ENCODE peak calls at places on chromosome 18, in eight cellular contexts. Z, Q, J, D, M, N, G and U are unnamed samples.

GRCh38 chr18:40414155-40414754 is 1540.8 kb upstream of the PIK3C3 start:
- DNase-seq in M (peak; percentile 60), Z (peak; percentile 36), D (peak; percentile 55), G (no peak), J (no peak), Q (no peak), N (no peak), U (no peak)

GRCh38 chr18:44793186-44793585 is 112.5 kb downstream of the SETBP1 start:
- DNase-seq in Z (no peak), G (no peak), D (no peak), N (no peak), M (no peak), Q (no peak), J (no peak), U (no peak)

GRCh38 chr18:75205760-75206109 is 3.2 kb downstream of the PTGR3 start:
- DNase-seq in M (peak; percentile 72), N (no peak), G (no peak), D (no peak), Q (no peak), J (no peak), Z (no peak), U (no peak)

GRCh38 chr18:69725009-69725408 is 222.7 kb downstream of the CD226 start:
- DNase-seq in G (no peak), N (no peak), J (no peak), M (peak; percentile 14), Q (no peak), D (no peak), Z (no peak), U (no peak)

GRCh38 chr18:23982154-23983071 is 32.1 kb upstream of the TTC39C start:
- DNase-seq in G (no peak), J (no peak), Z (peak; percentile 49), Q (no peak), M (peak; percentile 76), N (no peak), D (peak; percentile 24), U (peak; percentile 32)

GRCh38 chr18:295756-296155 is 27.9 kb upstream of the THOC1 start:
- DNase-seq in J (no peak), Q (no peak), N (no peak), Z (no peak), M (no peak), G (no peak), D (peak; percentile 63), U (peak; percentile 81)

GRCh38 chr18:70621710-70622109 is 332.9 kb downstream of the SOCS6 start:
- DNase-seq in Z (no peak), G (no peak), J (no peak), M (no peak), Q (no peak), D (no peak), N (no peak), U (no peak)

GRCh38 chr18:55252053-55252675 is 292.9 kb upstream of the CCDC68 start:
- DNase-seq in D (peak; percentile 37), M (no peak), Z (no peak), G (no peak), N (no peak), J (no peak), Q (no peak), U (no peak)

GRCh38 chr18:3773303-3773702 is 323.3 kb downstream of the TGIF1 start:
- DNase-seq in Z (peak; percentile 57), J (no peak), N (no peak), M (peak; percentile 66), G (no peak), Q (no peak), D (peak; percentile 2), U (no peak)

GRCh38 chr18:74315464-74316256 is at the start of gene C18orf63:
- DNase-seq in M (no peak), D (no peak), N (no peak), Z (no peak), G (no peak), J (no peak), Q (no peak), U (no peak)

GRCh38 chr18:9741821-9742541 is 33.9 kb downstream of the RAB31 start:
- DNase-seq in D (peak; percentile 86), J (no peak), N (peak; percentile 29), M (no peak), G (no peak), Q (no peak), Z (peak; percentile 20), U (peak; percentile 38)

GRCh38 chr18:48396561-48396960 is 12.6 kb downstream of the ZBTB7C start:
- DNase-seq in G (no peak), Q (no peak), N (no peak), M (no peak), Z (no peak), J (no peak), D (no peak), U (no peak)

GRCh38 chr18:78241535-78242306 is 737.9 kb upstream of the SALL3 start:
- DNase-seq in G (no peak), N (no peak), J (no peak), D (no peak), Z (no peak), Q (no peak), M (no peak), U (no peak)

GRCh38 chr18:59820663-59821062 is 79.1 kb upstream of the PMAIP1 start:
- DNase-seq in M (peak; percentile 36), Q (no peak), G (no peak), N (no peak), Z (no peak), J (no peak), D (peak; percentile 82), U (no peak)

GRCh38 chr18:79798999-79799370 is 1.2 kb downstream of the KCNG2 start:
- DNase-seq in Z (no peak), M (peak; percentile 24), D (no peak), Q (no peak), G (no peak), N (no peak), J (no peak), U (no peak)
- TF ChIP-seq EZH2 in Z (no peak), M (peak; percentile 38), D (no peak), Q (no peak), G (peak; percentile 36), N (no peak), J (no peak), U (peak; percentile 55)

DNA sequence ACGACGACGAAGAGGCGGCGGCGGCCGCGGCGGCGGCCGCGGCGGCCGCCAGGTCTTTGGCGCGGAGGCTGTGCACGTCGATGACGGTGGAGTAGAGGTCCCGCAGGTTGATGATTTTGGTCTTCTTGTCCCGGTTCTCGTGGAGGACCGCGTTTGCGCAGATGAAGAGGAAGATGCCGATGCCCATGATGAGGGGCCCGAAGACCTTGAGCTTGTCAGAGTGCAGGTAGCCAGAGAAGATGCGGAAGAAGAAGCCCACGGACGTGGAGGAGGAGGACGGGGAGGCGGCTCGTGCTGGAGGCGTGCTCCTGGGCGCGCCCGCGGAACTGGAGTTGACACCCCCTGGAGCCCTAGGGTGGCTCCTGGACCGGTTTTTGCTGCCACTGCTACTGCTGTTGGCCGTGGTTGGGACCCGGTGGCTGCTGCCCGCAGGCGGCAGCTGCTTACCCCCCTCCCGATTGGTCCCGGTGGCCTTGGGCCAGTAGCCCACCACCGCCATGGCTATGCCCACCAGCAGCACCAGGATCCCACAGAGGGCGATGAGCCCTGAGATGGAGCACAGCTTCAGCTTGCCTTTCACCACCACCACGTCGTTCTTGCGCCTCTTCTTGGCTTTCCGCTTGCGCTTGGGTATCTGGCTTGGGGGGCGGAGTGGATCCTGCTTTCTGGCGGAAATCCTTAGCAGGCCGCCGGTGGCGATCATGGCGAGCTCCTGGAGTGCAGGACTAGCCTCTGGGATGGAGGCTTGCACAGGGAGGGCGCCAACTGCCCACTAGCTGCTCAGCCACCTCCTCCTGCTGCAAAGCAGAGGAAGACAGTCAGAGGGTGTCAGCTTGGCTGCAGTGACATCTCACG is 3.7 kb downstream of the TMEM200C start:
- DNase-seq in M (no peak), N (no peak), J (no peak), Z (no peak), D (no peak), Q (no peak), G (no peak), U (no peak)
- H3K4me3 ChIP-seq in M (no peak overlapping the region), N (peak overlapping the region; percentile 56), J (no peak overlapping the region), Z (no peak overlapping the region), D (no peak overlapping the region), Q (no peak overlapping the region), G (no peak overlapping the region), U (no peak overlapping the region)

DNA sequence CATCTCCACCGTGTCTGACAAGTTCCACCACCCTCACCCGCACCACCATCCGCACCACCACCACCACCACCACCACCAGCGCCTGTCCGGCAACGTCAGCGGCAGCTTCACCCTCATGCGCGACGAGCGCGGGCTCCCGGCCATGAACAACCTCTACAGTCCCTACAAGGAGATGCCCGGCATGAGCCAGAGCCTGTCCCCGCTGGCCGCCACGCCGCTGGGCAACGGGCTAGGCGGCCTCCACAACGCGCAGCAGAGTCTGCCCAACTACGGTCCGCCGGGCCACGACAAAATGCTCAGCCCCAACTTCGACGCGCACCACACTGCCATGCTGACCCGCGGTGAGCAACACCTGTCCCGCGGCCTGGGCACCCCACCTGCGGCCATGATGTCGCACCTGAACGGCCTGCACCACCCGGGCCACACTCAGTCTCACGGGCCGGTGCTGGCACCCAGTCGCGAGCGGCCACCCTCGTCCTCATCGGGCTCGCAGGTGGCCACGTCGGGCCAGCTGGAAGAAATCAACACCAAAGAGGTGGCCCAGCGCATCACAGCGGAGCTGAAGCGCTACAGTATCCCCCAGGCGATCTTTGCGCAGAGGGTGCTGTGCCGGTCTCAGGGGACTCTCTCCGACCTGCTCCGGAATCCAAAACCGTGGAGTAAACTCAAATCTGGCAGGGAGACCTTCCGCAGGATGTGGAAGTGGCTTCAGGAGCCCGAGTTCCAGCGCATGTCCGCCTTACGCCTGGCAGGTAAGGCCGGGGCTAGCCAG is 1.2 kb downstream of the ONECUT2 start:
- DNase-seq in N (no peak), G (no peak), M (no peak), J (no peak), Q (no peak), D (no peak), Z (no peak), U (no peak)
- TF ChIP-seq EZH2 in N (no peak), G (peak; percentile 93), M (peak; percentile 94), J (no peak), Q (no peak), D (peak; percentile 86), Z (no peak), U (peak; percentile 86)

GRCh38 chr18:37669991-37670534 is 104.5 kb upstream of the CELF4 start:
- DNase-seq in Q (no peak), Z (no peak), D (no peak), G (no peak), J (no peak), N (no peak), M (no peak), U (no peak)

GRCh38 chr18:37671119-37671518 is 105.5 kb upstream of the CELF4 start:
- DNase-seq in Q (no peak), M (no peak), G (no peak), Z (no peak), D (no peak), J (no peak), N (no peak), U (no peak)

GRCh38 chr18:37672001-37672400 is 106.4 kb upstream of the CELF4 start:
- DNase-seq in G (no peak), Z (no peak), N (no peak), J (no peak), M (no peak), D (no peak), Q (no peak), U (no peak)

GRCh38 chr18:37673196-37673595 is 107.6 kb upstream of the CELF4 start:
- DNase-seq in Z (no peak), M (no peak), D (no peak), N (no peak), G (no peak), J (no peak), Q (no peak), U (no peak)

DNA sequence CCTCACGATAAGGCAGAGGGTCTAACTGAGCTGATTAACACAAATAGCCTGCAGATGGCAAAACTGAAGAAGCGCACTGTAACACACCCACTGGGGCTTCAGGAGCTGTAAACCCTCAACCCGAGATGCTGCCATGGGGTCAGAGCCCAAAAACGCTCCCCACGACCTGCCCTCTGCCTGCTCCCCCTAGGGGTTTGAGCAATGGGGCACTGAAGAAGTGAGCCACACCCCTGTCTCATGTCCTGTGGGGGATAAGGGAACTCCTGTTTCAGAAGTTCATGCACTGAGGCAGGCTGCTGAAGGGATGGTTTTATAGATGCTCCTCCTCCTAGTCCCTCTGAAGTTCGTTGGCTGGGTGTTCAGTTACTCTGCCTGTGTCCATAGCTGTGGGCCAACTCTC is 105.9 kb upstream of the CELF4 start:
- DNase-seq in M (no peak), Z (no peak), D (no peak), N (no peak), G (no peak), Q (no peak), J (no peak), U (no peak)
- H3K4me3 ChIP-seq in M (no peak overlapping the region), Z (no peak overlapping the region), D (no peak overlapping the region), N (no peak overlapping the region), G (no peak overlapping the region), Q (no peak overlapping the region), J (no peak overlapping the region), U (no peak overlapping the region)